ENCODE peak calls at places on chromosomes 4 and X, in eight cellular contexts. O, C, N, P, Y, E, K and H are unnamed samples.

GRCh38 chr4:38177792-38178665 is 217.8 kb downstream of the PTTG2 start:
- DNase-seq in P (no peak), K (peak), Y (no peak), N (no peak), C (peak), O (peak), E (peak), H (peak)

GRCh38 chr4:153655928-153656327 is 28.2 kb upstream of the TLR2 start:
- DNase-seq in K (peak), Y (no peak), C (peak), O (no peak), P (no peak), N (no peak), E (no peak), H (no peak)

GRCh38 chr4:40316782-40317635 is 18.1 kb upstream of the CHRNA9 start:
- DNase-seq in O (peak), P (peak), C (peak), N (no peak), E (peak), K (peak), Y (no peak), H (no peak)

GRCh38 chrX:106752101-106752678 is 25.7 kb downstream of the RNF128 start:
- DNase-seq in N (no peak), O (no peak), C (no peak), P (peak), Y (no peak), E (no peak), K (no peak), H (no peak)

GRCh38 chrX:16601885-16602284 is 48.1 kb upstream of the S100G start:
- DNase-seq in C (no peak), K (no peak), E (no peak), O (no peak), N (no peak), Y (no peak), P (no peak), H (no peak)

GRCh38 chr4:31461425-31461824 is 741.3 kb downstream of the PCDH7 start:
- DNase-seq in Y (no peak), N (no peak), C (no peak), P (no peak), E (no peak), K (no peak), O (no peak), H (peak)

GRCh38 chrX:70476934-70477733 is 32.5 kb downstream of the DLG3 start:
- DNase-seq in K (peak), P (peak), E (peak), N (peak), C (peak), O (peak), Y (no peak), H (no peak)

GRCh38 chr4:55132775-55133174 is 7.4 kb upstream of the KDR start:
- DNase-seq in Y (no peak), E (no peak), O (no peak), K (no peak), N (no peak), C (no peak), P (no peak), H (no peak)

GRCh38 chr4:118872181-118872580 is 16.5 kb upstream of the SYNPO2 start:
- DNase-seq in N (no peak), C (no peak), O (no peak), Y (no peak), E (no peak), P (no peak), K (no peak), H (no peak)

GRCh38 chrX:15785176-15785735 is 5.0 kb upstream of the ZRSR2 start:
- DNase-seq in C (no peak), N (no peak), Y (no peak), K (no peak), P (no peak), O (no peak), E (no peak), H (no peak)

GRCh38 chr4:23728393-23728792 is 161.5 kb downstream of the PPARGC1A start:
- DNase-seq in C (no peak), Y (no peak), E (no peak), N (peak), K (no peak), P (peak), O (no peak), H (no peak)

GRCh38 chrX:134718329-134719317 is 60.4 kb upstream of the PLAC1 start:
- DNase-seq in K (peak), Y (no peak), C (peak), O (no peak), E (no peak), N (peak), P (peak), H (peak)

GRCh38 chrX:84118769-84119168 is 69.2 kb downstream of the RPS6KA6 start:
- DNase-seq in N (no peak), C (no peak), O (no peak), K (no peak), E (no peak), P (no peak), Y (no peak), H (no peak)

GRCh38 chr4:148007789-148008188 is 275.9 kb downstream of the ARHGAP10 start:
- DNase-seq in P (peak), O (no peak), E (no peak), C (no peak), Y (no peak), K (no peak), N (no peak), H (no peak)

GRCh38 chr4:125303058-125303457 is 11.7 kb upstream of the FAT4 start:
- DNase-seq in E (no peak), N (no peak), P (peak), K (no peak), Y (no peak), C (no peak), O (no peak), H (no peak)

GRCh38 chr4:184420881-184421416 is 53.4 kb downstream of the IRF2 start:
- DNase-seq in P (no peak), E (no peak), O (no peak), N (no peak), Y (no peak), C (no peak), K (no peak), H (no peak)

GRCh38 chrX:136823175-136823574 is 42.4 kb upstream of the ARHGEF6 start:
- DNase-seq in O (no peak), P (peak), N (no peak), Y (no peak), E (no peak), C (no peak), K (no peak), H (no peak)

GRCh38 chr4:137531121-137531520 is 1.2 kb downstream of the PCDH18 start:
- DNase-seq in O (no peak), Y (no peak), K (no peak), C (no peak), N (no peak), P (peak), E (no peak), H (no peak)

GRCh38 chr4:184960505-184960971 is 57.8 kb upstream of the HELT start:
- DNase-seq in N (no peak), E (no peak), Y (peak), C (no peak), O (no peak), P (no peak), K (no peak), H (no peak)

GRCh38 chr4:184168406-184169019 is 49.2 kb downstream of the ENPP6 start:
- DNase-seq in N (peak), C (peak), E (peak), K (peak), Y (no peak), O (peak), P (peak), H (peak)

GRCh38 chrX:97402903-97403302 is 519.2 kb downstream of the RPA4 start:
- DNase-seq in P (no peak), K (no peak), C (no peak), O (no peak), N (no peak), E (no peak), Y (no peak), H (no peak)

GRCh38 chr4:121272526-121272925 is 108.3 kb downstream of the QRFPR start:
- DNase-seq in N (no peak), K (no peak), C (no peak), E (no peak), O (no peak), P (peak), Y (no peak), H (peak)

GRCh38 chr4:10015140-10015753 is 6.0 kb downstream of the SLC2A9 start:
- DNase-seq in C (peak), Y (no peak), N (no peak), O (peak), E (no peak), K (no peak), P (peak), H (peak)

GRCh38 chrX:71604796-71605568 is 13.3 kb downstream of the CXCR3 start:
- DNase-seq in P (no peak), K (no peak), O (no peak), E (no peak), Y (no peak), C (no peak), N (no peak), H (no peak)

GRCh38 chrX:71493111-71493613 is 39.7 kb upstream of the OGT start:
- DNase-seq in Y (no peak), C (peak), E (no peak), P (no peak), O (peak), N (no peak), K (peak), H (peak)

GRCh38 chr4:32752962-32753361 is 2032.8 kb downstream of the PCDH7 start:
- DNase-seq in O (no peak), P (no peak), K (no peak), C (peak), E (no peak), N (no peak), Y (no peak), H (no peak)

GRCh38 chrX:13364230-13364629 is 44.4 kb upstream of the ATXN3L start:
- DNase-seq in K (no peak), P (no peak), C (no peak), E (no peak), O (no peak), N (no peak), Y (no peak), H (no peak)

GRCh38 chrX:1598021-1598875 is 6.8 kb downstream of the AKAP17A start:
- DNase-seq in P (no peak), O (no peak), E (peak), C (no peak), N (no peak), Y (no peak), K (no peak), H (peak)

GRCh38 chr4:1009647-1010521 is 1.5 kb upstream of the FGFRL1 start:
- DNase-seq in K (peak), O (peak), C (peak), Y (no peak), N (no peak), E (peak), P (peak), H (peak)

GRCh38 chr4:1012031-1012739 is 759 bp downstream of the FGFRL1 start:
- DNase-seq in C (peak), O (peak), N (no peak), Y (no peak), P (no peak), K (peak), E (peak), H (peak)

GRCh38 chr4:1008840-1009646 is 2.4 kb upstream of the FGFRL1 start:
- DNase-seq in K (peak), O (peak), P (no peak), E (no peak), C (no peak), Y (no peak), N (no peak), H (no peak)

GRCh38 chr4:1011022-1011694 is at the start of gene FGFRL1:
- DNase-seq in Y (no peak), C (peak), O (peak), P (peak), K (peak), N (peak), E (peak), H (peak)

GRCh38 chr4:1010522-1011021 is 854 bp upstream of the FGFRL1 start:
- DNase-seq in N (no peak), O (peak), P (peak), Y (no peak), K (peak), E (no peak), C (peak), H (peak)
- TF ChIP-seq POLR2A in N (no peak), O (peak), P (no peak), Y (no peak), K (no peak), E (no peak), C (no peak), H (no peak)

GRCh38 chr4:7416745-7417432 is 17.8 kb downstream of the PSAPL1 start:
- DNase-seq in Y (no peak), E (no peak), N (no peak), K (peak), C (peak), O (peak), P (no peak), H (no peak)
- TF ChIP-seq POLR2A in Y (no peak), E (no peak), N (no peak), K (no peak), C (no peak), O (no peak), P (no peak), H (no peak)

DNA sequence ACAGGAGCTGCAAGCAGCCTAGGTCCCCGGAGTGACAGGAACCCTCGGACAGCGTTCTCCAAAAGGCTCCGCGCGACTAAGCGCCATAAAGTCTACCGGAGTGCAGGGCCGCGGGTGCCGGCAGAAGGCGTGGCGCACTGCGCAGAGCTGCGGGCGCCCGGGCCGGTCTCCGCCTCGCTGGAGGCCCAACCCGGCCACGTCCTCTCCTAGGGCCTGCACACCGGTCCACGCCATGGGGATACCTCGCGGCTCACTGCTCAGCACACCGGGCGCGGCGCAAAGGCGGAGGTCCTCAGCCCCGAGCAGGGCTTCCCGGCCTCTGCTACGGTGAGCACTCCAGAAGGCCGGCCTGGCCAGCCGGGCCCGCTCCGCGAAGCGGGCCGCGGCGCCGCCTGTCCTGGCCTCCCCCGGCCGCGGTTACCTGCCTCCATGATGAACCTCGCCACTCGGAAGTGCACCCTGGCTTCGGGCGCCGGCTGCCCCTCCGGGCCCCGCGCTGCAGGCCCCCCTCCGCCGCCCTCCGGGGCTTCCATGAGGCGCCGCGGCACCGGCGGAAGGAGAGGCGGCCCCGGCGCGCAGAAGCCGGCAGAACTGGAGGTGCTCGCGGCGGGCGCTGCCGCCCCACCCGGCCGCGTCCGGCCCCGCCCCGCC is at the start of gene CCNQ:
- DNase-seq in N (no peak), O (peak), E (peak), P (peak), Y (no peak), C (no peak), K (no peak), H (peak)
- TF ChIP-seq POLR2A in N (peak), O (peak), E (no peak), P (peak), Y (no peak), C (no peak), K (no peak), H (peak)

DNA sequence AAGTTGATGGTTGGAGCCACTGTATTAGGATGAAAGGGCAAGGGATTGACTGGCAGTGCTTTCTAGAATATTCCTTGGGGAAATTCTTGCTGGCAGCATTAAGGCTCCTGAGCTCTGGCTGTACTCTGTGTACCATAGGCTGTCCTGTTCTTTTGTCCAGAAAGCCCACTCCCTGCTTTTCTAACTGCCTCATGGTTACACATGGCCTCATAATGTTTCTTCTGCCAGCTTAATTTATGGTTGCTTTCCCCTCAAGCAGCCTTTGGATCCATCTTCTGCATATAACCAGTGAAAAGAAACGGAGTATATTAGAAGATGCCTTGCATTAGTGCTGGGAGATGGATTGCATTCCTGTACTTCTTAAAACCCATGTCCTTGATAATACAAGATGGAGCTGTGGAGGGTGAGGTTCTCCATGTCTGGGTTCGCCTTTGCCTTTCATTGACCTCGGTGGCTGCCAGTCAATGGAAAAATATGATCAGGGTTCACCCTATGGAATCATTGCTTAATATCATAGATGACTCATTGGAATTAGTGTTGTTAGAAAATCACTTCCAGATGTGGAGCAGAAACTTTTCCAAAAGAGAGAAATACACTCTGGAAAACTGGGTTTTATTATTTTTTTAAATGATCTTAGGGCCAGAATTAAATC is 24.7 kb downstream of the DOCK11 start:
- DNase-seq in N (no peak), O (no peak), C (no peak), K (no peak), P (peak), Y (no peak), E (no peak), H (no peak)
- TF ChIP-seq POLR2A in N (no peak), O (no peak), C (no peak), K (no peak), P (no peak), Y (no peak), E (no peak), H (no peak)

DNA sequence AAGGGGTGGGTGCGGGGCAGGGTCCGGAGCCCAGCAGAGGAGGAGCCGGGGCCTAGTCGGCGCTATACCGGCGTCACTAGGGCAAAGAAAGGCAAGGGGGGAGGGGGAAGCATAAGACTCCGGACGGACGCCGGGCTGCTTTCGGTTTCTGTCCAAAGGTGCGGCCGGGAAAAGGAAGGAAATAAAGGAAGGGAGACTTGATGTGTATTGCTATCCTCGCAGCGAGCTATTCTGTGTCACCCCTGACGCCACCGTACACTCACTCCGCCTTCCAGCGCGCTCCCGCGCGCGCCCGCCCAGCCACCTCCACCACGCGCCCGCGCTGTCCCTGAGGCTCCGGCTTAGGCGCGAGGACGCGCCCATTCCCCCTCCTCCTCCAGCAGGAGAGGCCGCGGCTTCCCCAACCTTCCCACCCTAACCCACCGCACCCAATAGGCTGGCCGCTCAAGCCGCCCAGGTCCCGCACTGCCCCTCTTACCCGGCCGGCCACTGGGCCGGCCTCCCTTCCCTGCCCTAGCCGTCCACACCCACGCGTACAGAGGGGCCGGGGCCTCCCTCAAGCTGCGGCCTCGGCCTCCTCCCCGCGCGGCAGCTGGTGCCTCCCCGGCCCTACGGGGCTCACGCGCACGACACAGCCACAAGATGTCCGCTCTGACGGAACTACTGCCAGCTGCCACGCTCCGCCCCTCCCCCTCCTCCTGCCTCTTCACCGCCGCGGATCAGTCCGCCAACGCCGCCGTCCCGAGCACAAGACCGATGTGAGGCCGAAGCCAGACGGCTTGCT is at the start of gene UBE2D3:
- DNase-seq in E (peak), K (peak), N (peak), O (peak), P (peak), Y (no peak), C (peak), H (peak)
- TF ChIP-seq POLR2A in E (peak), K (peak), N (peak), O (peak), P (peak), Y (no peak), C (peak), H (peak)

DNA sequence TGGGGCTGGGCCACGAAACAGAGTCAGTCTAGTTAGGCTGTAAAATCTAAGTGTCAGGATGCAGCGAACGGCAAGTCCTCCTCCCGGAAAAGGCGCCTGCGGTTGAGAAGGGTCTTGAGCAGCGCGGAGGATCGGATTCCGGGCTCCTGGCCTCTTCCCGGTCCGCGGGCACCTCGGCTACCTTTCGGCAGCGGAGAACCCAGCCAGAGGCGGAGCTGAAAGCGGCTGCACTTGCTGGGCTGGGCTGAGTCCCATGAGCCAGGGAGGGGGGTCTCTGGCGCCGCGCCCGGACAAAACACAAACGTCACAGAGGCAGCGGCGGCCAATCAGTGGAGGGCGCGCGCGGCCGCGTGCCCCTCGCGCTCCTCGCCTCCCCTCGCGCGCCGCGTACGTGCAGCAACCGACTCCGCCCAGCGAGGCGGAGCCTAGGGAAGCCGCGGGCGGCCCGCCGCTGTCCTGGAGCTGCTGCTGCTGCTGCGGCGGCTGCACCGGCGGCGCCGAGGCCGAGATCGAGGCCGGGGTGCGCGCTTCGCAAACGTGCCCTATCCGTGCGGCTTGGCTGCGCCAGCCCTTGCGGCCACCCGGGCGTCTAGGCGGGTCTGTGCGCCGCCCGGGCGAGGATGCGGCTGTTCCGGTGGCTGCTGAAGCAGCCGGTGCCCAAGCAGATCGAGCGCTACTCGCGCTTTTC is at the start of gene PDK3:
- DNase-seq in N (peak), P (peak), E (peak), K (peak), Y (no peak), C (peak), O (peak), H (peak)
- TF ChIP-seq POLR2A in N (peak), P (no peak), E (no peak), K (peak), Y (no peak), C (no peak), O (peak), H (peak)

GRCh38 chr4:182065255-182065654 is 177.9 kb upstream of the TENM3 start:
- DNase-seq in Y (no peak), E (no peak), K (no peak), C (no peak), N (no peak), O (no peak), P (no peak), H (no peak)
- TF ChIP-seq POLR2A in Y (no peak), E (no peak), K (no peak), C (no peak), N (no peak), O (no peak), P (no peak), H (no peak)